ENCODE peak calls at places on chromosome 11, in ten cellular contexts. One of them, this sample, is unnamed.

GRCh38 chr11:61908730-61909622 is 8.4 kb downstream of the RAB3IL1 start:
- DNase-seq in mesenchymal stem cell: no peak
- DNase-seq in coronary artery: no peak
- DNase-seq in EH: no peak
- DNase-seq in nephron progenitor cell: peak; percentile 52
- DNase-seq in fibroblast of pulmonary artery: no peak
- DNase-seq in NCI-H1417: no peak
- DNase-seq in lower leg skin: no peak
- DNase-seq in NCI-H2029: no peak
- DNase-seq in AML-193: no peak
- DNase-seq in this sample: no peak

GRCh38 chr11:101661559-101661958 is 77.8 kb upstream of the TRPC6 start:
- DNase-seq in lower leg skin: no peak
- DNase-seq in NCI-H1417: no peak
- DNase-seq in NCI-H2029: no peak
- DNase-seq in fibroblast of pulmonary artery: no peak
- DNase-seq in coronary artery: no peak
- DNase-seq in nephron progenitor cell: no peak
- DNase-seq in AML-193: no peak
- DNase-seq in EH: no peak
- DNase-seq in mesenchymal stem cell: no peak
- DNase-seq in this sample: no peak

GRCh38 chr11:106880121-106880520 is 138.2 kb downstream of the GUCY1A2 start:
- DNase-seq in lower leg skin: no peak
- DNase-seq in AML-193: no peak
- DNase-seq in NCI-H1417: no peak
- DNase-seq in fibroblast of pulmonary artery: no peak
- DNase-seq in NCI-H2029: no peak
- DNase-seq in mesenchymal stem cell: no peak
- DNase-seq in nephron progenitor cell: no peak
- DNase-seq in EH: no peak
- DNase-seq in coronary artery: no peak
- DNase-seq in this sample: no peak

GRCh38 chr11:11070976-11071375 is 213.1 kb upstream of the ZBED5 start:
- DNase-seq in NCI-H2029: no peak
- DNase-seq in coronary artery: no peak
- DNase-seq in lower leg skin: no peak
- DNase-seq in nephron progenitor cell: no peak
- DNase-seq in NCI-H1417: no peak
- DNase-seq in AML-193: no peak
- DNase-seq in EH: no peak
- DNase-seq in fibroblast of pulmonary artery: no peak
- DNase-seq in mesenchymal stem cell: no peak
- DNase-seq in this sample: no peak

GRCh38 chr11:117604349-117604995 is 192.5 kb downstream of the DSCAML1 start:
- DNase-seq in mesenchymal stem cell: peak; percentile 5
- DNase-seq in fibroblast of pulmonary artery: no peak
- DNase-seq in nephron progenitor cell: no peak
- DNase-seq in AML-193: no peak
- DNase-seq in NCI-H1417: peak; percentile 71
- DNase-seq in EH: peak; percentile 37
- DNase-seq in lower leg skin: no peak
- DNase-seq in coronary artery: no peak
- DNase-seq in NCI-H2029: peak; percentile 67
- DNase-seq in this sample: no peak

GRCh38 chr11:118219244-118219643 is 5.6 kb downstream of the JAML start:
- DNase-seq in fibroblast of pulmonary artery: no peak
- DNase-seq in nephron progenitor cell: no peak
- DNase-seq in lower leg skin: no peak
- DNase-seq in NCI-H1417: no peak
- DNase-seq in EH: no peak
- DNase-seq in AML-193: no peak
- DNase-seq in mesenchymal stem cell: no peak
- DNase-seq in NCI-H2029: no peak
- DNase-seq in coronary artery: no peak
- DNase-seq in this sample: no peak

GRCh38 chr11:73192272-73192671 is 25.8 kb upstream of the P2RY2 start:
- DNase-seq in mesenchymal stem cell: no peak
- DNase-seq in coronary artery: no peak
- DNase-seq in fibroblast of pulmonary artery: no peak
- DNase-seq in AML-193: no peak
- DNase-seq in lower leg skin: peak; percentile 54
- DNase-seq in NCI-H2029: no peak
- DNase-seq in NCI-H1417: no peak
- DNase-seq in EH: no peak
- DNase-seq in nephron progenitor cell: no peak
- DNase-seq in this sample: no peak

GRCh38 chr11:113506461-113506860 is 31.3 kb upstream of the DRD2 start:
- DNase-seq in lower leg skin: no peak
- DNase-seq in AML-193: no peak
- DNase-seq in NCI-H2029: no peak
- DNase-seq in mesenchymal stem cell: no peak
- DNase-seq in coronary artery: peak; percentile 14
- DNase-seq in EH: no peak
- DNase-seq in nephron progenitor cell: no peak
- DNase-seq in NCI-H1417: no peak
- DNase-seq in fibroblast of pulmonary artery: no peak
- DNase-seq in this sample: no peak

GRCh38 chr11:46827995-46828394 is 18.1 kb downstream of the CKAP5 start:
- DNase-seq in nephron progenitor cell: no peak
- DNase-seq in coronary artery: no peak
- DNase-seq in NCI-H2029: no peak
- DNase-seq in mesenchymal stem cell: no peak
- DNase-seq in EH: peak; percentile 20
- DNase-seq in AML-193: no peak
- DNase-seq in fibroblast of pulmonary artery: peak; percentile 27
- DNase-seq in NCI-H1417: no peak
- DNase-seq in lower leg skin: no peak
- DNase-seq in this sample: no peak

GRCh38 chr11:95877288-95877687 is 46.6 kb downstream of the MTMR2 start:
- DNase-seq in nephron progenitor cell: no peak
- DNase-seq in mesenchymal stem cell: peak; percentile 99
- DNase-seq in NCI-H1417: no peak
- DNase-seq in AML-193: no peak
- DNase-seq in coronary artery: no peak
- DNase-seq in NCI-H2029: no peak
- DNase-seq in lower leg skin: no peak
- DNase-seq in fibroblast of pulmonary artery: peak; percentile 99
- DNase-seq in EH: peak; percentile 99
- DNase-seq in this sample: no peak

GRCh38 chr11:9577551-9577950 is 4.1 kb downstream of the WEE1 start:
- DNase-seq in mesenchymal stem cell: peak; percentile 78
- DNase-seq in lower leg skin: no peak
- DNase-seq in nephron progenitor cell: no peak
- DNase-seq in fibroblast of pulmonary artery: peak; percentile 64
- DNase-seq in NCI-H1417: no peak
- DNase-seq in NCI-H2029: no peak
- DNase-seq in coronary artery: no peak
- DNase-seq in EH: peak; percentile 56
- DNase-seq in AML-193: peak; percentile 27
- DNase-seq in this sample: no peak

GRCh38 chr11:19332476-19332875 is 91.7 kb upstream of the E2F8 start:
- DNase-seq in NCI-H2029: no peak
- DNase-seq in nephron progenitor cell: no peak
- DNase-seq in AML-193: no peak
- DNase-seq in EH: no peak
- DNase-seq in mesenchymal stem cell: no peak
- DNase-seq in NCI-H1417: no peak
- DNase-seq in coronary artery: no peak
- DNase-seq in fibroblast of pulmonary artery: no peak
- DNase-seq in lower leg skin: no peak
- DNase-seq in this sample: no peak

GRCh38 chr11:124108158-124108557 is 7.1 kb upstream of the VWA5A start:
- DNase-seq in coronary artery: no peak
- DNase-seq in nephron progenitor cell: no peak
- DNase-seq in mesenchymal stem cell: peak; percentile 43
- DNase-seq in lower leg skin: no peak
- DNase-seq in NCI-H2029: no peak
- DNase-seq in EH: peak; percentile 4
- DNase-seq in NCI-H1417: peak; percentile 46
- DNase-seq in AML-193: peak; percentile 14
- DNase-seq in fibroblast of pulmonary artery: peak; percentile 60
- DNase-seq in this sample: no peak

GRCh38 chr11:115664313-115664712 is 160.1 kb upstream of the CADM1 start:
- DNase-seq in nephron progenitor cell: no peak
- DNase-seq in fibroblast of pulmonary artery: no peak
- DNase-seq in NCI-H1417: no peak
- DNase-seq in lower leg skin: no peak
- DNase-seq in AML-193: no peak
- DNase-seq in EH: no peak
- DNase-seq in mesenchymal stem cell: no peak
- DNase-seq in NCI-H2029: no peak
- DNase-seq in coronary artery: no peak
- DNase-seq in this sample: no peak

GRCh38 chr11:8290122-8290810 is 26.6 kb upstream of the LMO1 start:
- DNase-seq in EH: no peak
- DNase-seq in coronary artery: no peak
- DNase-seq in AML-193: no peak
- DNase-seq in nephron progenitor cell: no peak
- DNase-seq in lower leg skin: peak; percentile 11
- DNase-seq in NCI-H2029: peak; percentile 44
- DNase-seq in NCI-H1417: peak; percentile 89
- DNase-seq in mesenchymal stem cell: no peak
- DNase-seq in fibroblast of pulmonary artery: no peak
- DNase-seq in this sample: no peak

GRCh38 chr11:1682225-1682901 is 14.6 kb upstream of the KRTAP5-6 start:
- DNase-seq in mesenchymal stem cell: no peak
- DNase-seq in fibroblast of pulmonary artery: no peak
- DNase-seq in NCI-H1417: no peak
- DNase-seq in AML-193: no peak
- DNase-seq in NCI-H2029: no peak
- DNase-seq in EH: no peak
- DNase-seq in coronary artery: no peak
- DNase-seq in nephron progenitor cell: no peak
- DNase-seq in lower leg skin: no peak
- DNase-seq in this sample: no peak

GRCh38 chr11:662689-663274 is 25.7 kb downstream of the DRD4 start:
- DNase-seq in lower leg skin: no peak
- DNase-seq in fibroblast of pulmonary artery: peak; percentile 63
- DNase-seq in nephron progenitor cell: peak; percentile 59
- DNase-seq in NCI-H2029: no peak
- DNase-seq in AML-193: peak; percentile 22
- DNase-seq in mesenchymal stem cell: peak; percentile 58
- DNase-seq in NCI-H1417: peak; percentile 10
- DNase-seq in coronary artery: no peak
- DNase-seq in EH: peak; percentile 70
- DNase-seq in this sample: no peak

GRCh38 chr11:876550-876949 is 33.9 kb downstream of the TSPAN4 start:
- DNase-seq in coronary artery: no peak
- DNase-seq in mesenchymal stem cell: no peak
- DNase-seq in lower leg skin: no peak
- DNase-seq in NCI-H1417: peak; percentile 38
- DNase-seq in nephron progenitor cell: no peak
- DNase-seq in AML-193: no peak
- DNase-seq in EH: no peak
- DNase-seq in NCI-H2029: no peak
- DNase-seq in fibroblast of pulmonary artery: no peak
- DNase-seq in this sample: no peak

GRCh38 chr11:2694495-2694894 is 5.3 kb downstream of the KCNQ1OT1 start:
- DNase-seq in fibroblast of pulmonary artery: no peak
- DNase-seq in coronary artery: no peak
- DNase-seq in EH: no peak
- DNase-seq in NCI-H2029: no peak
- DNase-seq in nephron progenitor cell: no peak
- DNase-seq in mesenchymal stem cell: no peak
- DNase-seq in lower leg skin: no peak
- DNase-seq in NCI-H1417: no peak
- DNase-seq in AML-193: no peak
- DNase-seq in this sample: no peak

GRCh38 chr11:67317365-67318238 is 14.3 kb downstream of the SSH3 start:
- DNase-seq in AML-193: peak; percentile 94
- DNase-seq in mesenchymal stem cell: peak; percentile 94
- DNase-seq in EH: peak; percentile 93
- DNase-seq in fibroblast of pulmonary artery: peak; percentile 95
- DNase-seq in coronary artery: peak; percentile 97
- DNase-seq in nephron progenitor cell: peak; percentile 99
- DNase-seq in NCI-H2029: peak; percentile 96
- DNase-seq in lower leg skin: peak; percentile 95
- DNase-seq in NCI-H1417: peak; percentile 99
- DNase-seq in this sample: peak; percentile 92

This sample was measured in GDM1.